ENCODE peak calls at places on chromosomes 16 and 17, in eight cellular contexts. One of them, this sample, is unnamed.

GRCh38 chr16:3054965-3055733 is 8.8 kb downstream of the MMP25 start:
- DNase-seq in OCI-M1: no peak
- DNase-seq in PC-3: no peak
- DNase-seq in fibroblast of villous mesenchyme: no peak
- DNase-seq in HCT116: no peak
- DNase-seq in left kidney: no peak
- DNase-seq in OCI-LY7: peak; percentile 72
- DNase-seq in esophagus squamous epithelium: no peak
- DNase-seq in this sample: no peak

GRCh38 chr17:48816774-48817590 is at the start of gene TTLL6:
- DNase-seq in OCI-M1: peak; percentile 94
- DNase-seq in PC-3: peak; percentile 98
- DNase-seq in fibroblast of villous mesenchyme: peak; percentile 89
- DNase-seq in HCT116: peak; percentile 89
- DNase-seq in left kidney: peak; percentile 97
- DNase-seq in OCI-LY7: peak; percentile 40
- DNase-seq in esophagus squamous epithelium: no peak
- DNase-seq in this sample: no peak

GRCh38 chr17:49914664-49915063 is 54.3 kb upstream of the DLX4 start:
- DNase-seq in OCI-M1: no peak
- DNase-seq in PC-3: no peak
- DNase-seq in fibroblast of villous mesenchyme: no peak
- DNase-seq in HCT116: no peak
- DNase-seq in left kidney: no peak
- DNase-seq in OCI-LY7: no peak
- DNase-seq in esophagus squamous epithelium: no peak
- DNase-seq in this sample: no peak

GRCh38 chr16:12784076-12784475 is 19.6 kb downstream of the CPPED1 start:
- DNase-seq in OCI-M1: no peak
- DNase-seq in PC-3: no peak
- DNase-seq in fibroblast of villous mesenchyme: no peak
- DNase-seq in HCT116: no peak
- DNase-seq in left kidney: no peak
- DNase-seq in OCI-LY7: no peak
- DNase-seq in esophagus squamous epithelium: no peak
- DNase-seq in this sample: no peak

GRCh38 chr17:33335491-33336173 is 42.5 kb upstream of the ASIC2 start:
- DNase-seq in OCI-M1: no peak
- DNase-seq in PC-3: no peak
- DNase-seq in fibroblast of villous mesenchyme: no peak
- DNase-seq in HCT116: no peak
- DNase-seq in left kidney: no peak
- DNase-seq in OCI-LY7: no peak
- DNase-seq in esophagus squamous epithelium: no peak
- DNase-seq in this sample: no peak

GRCh38 chr17:75661531-75661930 is 5.4 kb downstream of the RECQL5 start:
- DNase-seq in OCI-M1: no peak
- DNase-seq in PC-3: no peak
- DNase-seq in fibroblast of villous mesenchyme: no peak
- DNase-seq in HCT116: no peak
- DNase-seq in left kidney: no peak
- DNase-seq in OCI-LY7: no peak
- DNase-seq in esophagus squamous epithelium: no peak
- DNase-seq in this sample: no peak

GRCh38 chr17:74408262-74408661 is 23.6 kb upstream of the GPRC5C start:
- DNase-seq in OCI-M1: peak; percentile 65
- DNase-seq in PC-3: peak; percentile 63
- DNase-seq in fibroblast of villous mesenchyme: peak; percentile 36
- DNase-seq in HCT116: no peak
- DNase-seq in left kidney: no peak
- DNase-seq in OCI-LY7: peak; percentile 19
- DNase-seq in esophagus squamous epithelium: no peak
- DNase-seq in this sample: no peak

GRCh38 chr16:66662445-66663194 is 33.9 kb downstream of the CMTM4 start:
- DNase-seq in OCI-M1: peak; percentile 68
- DNase-seq in PC-3: peak; percentile 36
- DNase-seq in fibroblast of villous mesenchyme: peak; percentile 45
- DNase-seq in HCT116: peak; percentile 21
- DNase-seq in left kidney: peak; percentile 38
- DNase-seq in OCI-LY7: peak; percentile 44
- DNase-seq in esophagus squamous epithelium: no peak
- DNase-seq in this sample: no peak

GRCh38 chr17:17157041-17157440 is 49.1 kb downstream of the PLD6 start:
- DNase-seq in OCI-M1: no peak
- DNase-seq in PC-3: no peak
- DNase-seq in fibroblast of villous mesenchyme: no peak
- DNase-seq in HCT116: no peak
- DNase-seq in left kidney: no peak
- DNase-seq in OCI-LY7: no peak
- DNase-seq in esophagus squamous epithelium: no peak
- DNase-seq in this sample: no peak

GRCh38 chr16:27315333-27316037 is 1.7 kb downstream of the IL4R start:
- DNase-seq in OCI-M1: peak; percentile 21
- DNase-seq in PC-3: peak; percentile 91
- DNase-seq in fibroblast of villous mesenchyme: peak; percentile 89
- DNase-seq in HCT116: peak; percentile 43
- DNase-seq in left kidney: no peak
- DNase-seq in OCI-LY7: peak; percentile 61
- DNase-seq in esophagus squamous epithelium: no peak
- DNase-seq in this sample: peak; percentile 77

GRCh38 chr17:4409659-4410058 is 24.1 kb upstream of the SPNS3 start:
- DNase-seq in OCI-M1: no peak
- DNase-seq in PC-3: no peak
- DNase-seq in fibroblast of villous mesenchyme: peak; percentile 10
- DNase-seq in HCT116: no peak
- DNase-seq in left kidney: no peak
- DNase-seq in OCI-LY7: no peak
- DNase-seq in esophagus squamous epithelium: no peak
- DNase-seq in this sample: peak; percentile 56

GRCh38 chr17:50053654-50053960 is 2.3 kb upstream of the ITGA3 start:
- DNase-seq in OCI-M1: no peak
- DNase-seq in PC-3: no peak
- DNase-seq in fibroblast of villous mesenchyme: peak; percentile 81
- DNase-seq in HCT116: no peak
- DNase-seq in left kidney: peak; percentile 71
- DNase-seq in OCI-LY7: no peak
- DNase-seq in esophagus squamous epithelium: no peak
- DNase-seq in this sample: no peak

GRCh38 chr16:49282690-49283375 is 1.2 kb upstream of the CBLN1 start:
- DNase-seq in OCI-M1: no peak
- DNase-seq in PC-3: no peak
- DNase-seq in fibroblast of villous mesenchyme: no peak
- DNase-seq in HCT116: no peak
- DNase-seq in left kidney: peak; percentile 49
- DNase-seq in OCI-LY7: peak; percentile 10
- DNase-seq in esophagus squamous epithelium: no peak
- DNase-seq in this sample: no peak

GRCh38 chr16:82061861-82062525 is 26.9 kb downstream of the HSD17B2 start:
- DNase-seq in OCI-M1: peak; percentile 31
- DNase-seq in PC-3: peak; percentile 37
- DNase-seq in fibroblast of villous mesenchyme: peak; percentile 65
- DNase-seq in HCT116: peak; percentile 64
- DNase-seq in left kidney: peak; percentile 29
- DNase-seq in OCI-LY7: peak; percentile 36
- DNase-seq in esophagus squamous epithelium: no peak
- DNase-seq in this sample: no peak

GRCh38 chr17:2898255-2898926 is 102.2 kb downstream of the RAP1GAP2 start:
- DNase-seq in OCI-M1: no peak
- DNase-seq in PC-3: no peak
- DNase-seq in fibroblast of villous mesenchyme: no peak
- DNase-seq in HCT116: no peak
- DNase-seq in left kidney: no peak
- DNase-seq in OCI-LY7: no peak
- DNase-seq in esophagus squamous epithelium: no peak
- DNase-seq in this sample: no peak

GRCh38 chr17:72588561-72588960 is 467.7 kb downstream of the SOX9 start:
- DNase-seq in OCI-M1: no peak
- DNase-seq in PC-3: no peak
- DNase-seq in fibroblast of villous mesenchyme: no peak
- DNase-seq in HCT116: no peak
- DNase-seq in left kidney: no peak
- DNase-seq in OCI-LY7: no peak
- DNase-seq in esophagus squamous epithelium: no peak
- DNase-seq in this sample: no peak

GRCh38 chr16:84828322-84828721 is 8.5 kb downstream of the CRISPLD2 start:
- DNase-seq in OCI-M1: no peak
- DNase-seq in PC-3: no peak
- DNase-seq in fibroblast of villous mesenchyme: peak; percentile 60
- DNase-seq in HCT116: no peak
- DNase-seq in left kidney: no peak
- DNase-seq in OCI-LY7: no peak
- DNase-seq in esophagus squamous epithelium: no peak
- DNase-seq in this sample: no peak

GRCh38 chr17:57315061-57315851 is 58.9 kb downstream of the MSI2 start:
- DNase-seq in OCI-M1: no peak
- DNase-seq in PC-3: no peak
- DNase-seq in fibroblast of villous mesenchyme: no peak
- DNase-seq in HCT116: no peak
- DNase-seq in left kidney: no peak
- DNase-seq in OCI-LY7: no peak
- DNase-seq in esophagus squamous epithelium: no peak
- DNase-seq in this sample: no peak

GRCh38 chr16:31352344-31353115 is 2.4 kb upstream of the ITGAX start:
- DNase-seq in OCI-M1: peak; percentile 72
- DNase-seq in PC-3: no peak
- DNase-seq in fibroblast of villous mesenchyme: no peak
- DNase-seq in HCT116: no peak
- DNase-seq in left kidney: no peak
- DNase-seq in OCI-LY7: peak; percentile 13
- DNase-seq in esophagus squamous epithelium: no peak
- DNase-seq in this sample: no peak

GRCh38 chr16:48367443-48368049 is 17.7 kb downstream of the SIAH1 start:
- DNase-seq in OCI-M1: peak; percentile 40
- DNase-seq in PC-3: peak; percentile 20
- DNase-seq in fibroblast of villous mesenchyme: no peak
- DNase-seq in HCT116: no peak
- DNase-seq in left kidney: no peak
- DNase-seq in OCI-LY7: no peak
- DNase-seq in esophagus squamous epithelium: no peak
- DNase-seq in this sample: no peak

GRCh38 chr16:668519-669171 is 713 bp downstream of the RHOT2 start:
- DNase-seq in OCI-M1: peak; percentile 11
- DNase-seq in PC-3: no peak
- DNase-seq in fibroblast of villous mesenchyme: no peak
- DNase-seq in HCT116: no peak
- DNase-seq in left kidney: peak; percentile 30
- DNase-seq in OCI-LY7: no peak
- DNase-seq in esophagus squamous epithelium: no peak
- DNase-seq in this sample: no peak

GRCh38 chr17:2400474-2400866 is 390 bp downstream of the MNT start:
- DNase-seq in OCI-M1: peak; percentile 72
- DNase-seq in PC-3: peak; percentile 27
- DNase-seq in fibroblast of villous mesenchyme: peak; percentile 64
- DNase-seq in HCT116: no peak
- DNase-seq in left kidney: peak; percentile 79
- DNase-seq in OCI-LY7: peak; percentile 79
- DNase-seq in esophagus squamous epithelium: no peak
- DNase-seq in this sample: no peak

GRCh38 chr17:7854078-7854777 is 638 bp upstream of the TMEM88 start:
- DNase-seq in OCI-M1: no peak
- DNase-seq in PC-3: no peak
- DNase-seq in fibroblast of villous mesenchyme: no peak
- DNase-seq in HCT116: no peak
- DNase-seq in left kidney: no peak
- DNase-seq in OCI-LY7: no peak
- DNase-seq in esophagus squamous epithelium: no peak
- DNase-seq in this sample: no peak

GRCh38 chr17:72614476-72614870 is 478.0 kb downstream of the SLC39A11 start:
- DNase-seq in OCI-M1: no peak
- DNase-seq in PC-3: peak; percentile 76
- DNase-seq in fibroblast of villous mesenchyme: no peak
- DNase-seq in HCT116: no peak
- DNase-seq in left kidney: no peak
- DNase-seq in OCI-LY7: no peak
- DNase-seq in esophagus squamous epithelium: no peak
- DNase-seq in this sample: no peak

GRCh38 chr17:17467021-17467420 is 9.8 kb upstream of the MED9 start:
- DNase-seq in OCI-M1: no peak
- DNase-seq in PC-3: no peak
- DNase-seq in fibroblast of villous mesenchyme: no peak
- DNase-seq in HCT116: no peak
- DNase-seq in left kidney: no peak
- DNase-seq in OCI-LY7: no peak
- DNase-seq in esophagus squamous epithelium: no peak
- DNase-seq in this sample: no peak

GRCh38 chr16:70738083-70738977 is 52.5 kb upstream of the MTSS2 start:
- DNase-seq in OCI-M1: peak; percentile 3
- DNase-seq in PC-3: peak; percentile 46
- DNase-seq in fibroblast of villous mesenchyme: peak; percentile 92
- DNase-seq in HCT116: no peak
- DNase-seq in left kidney: peak; percentile 83
- DNase-seq in OCI-LY7: peak; percentile 26
- DNase-seq in esophagus squamous epithelium: no peak
- DNase-seq in this sample: no peak

GRCh38 chr16:1678500-1679098 is 520 bp downstream of the JPT2 start:
- DNase-seq in OCI-M1: peak; percentile 39
- DNase-seq in PC-3: peak; percentile 48
- DNase-seq in fibroblast of villous mesenchyme: peak; percentile 55
- DNase-seq in HCT116: no peak
- DNase-seq in left kidney: peak; percentile 70
- DNase-seq in OCI-LY7: peak; percentile 33
- DNase-seq in esophagus squamous epithelium: no peak
- DNase-seq in this sample: no peak

GRCh38 chr17:63697341-63698286 is 2.3 kb downstream of the LIMD2 start:
- DNase-seq in OCI-M1: peak; percentile 90
- DNase-seq in PC-3: peak; percentile 74
- DNase-seq in fibroblast of villous mesenchyme: peak; percentile 14
- DNase-seq in HCT116: peak; percentile 27
- DNase-seq in left kidney: peak; percentile 50
- DNase-seq in OCI-LY7: peak; percentile 91
- DNase-seq in esophagus squamous epithelium: no peak
- DNase-seq in this sample: no peak